ENCODE peak calls at places on chromosomes 13 and 19, in eight cellular contexts. One of them, this sample, is unnamed.

GRCh38 chr19:50718255-50719118 is 1.1 kb downstream of the SHANK1 start:
- DNase-seq in LHCN-M2: no peak
- DNase-seq in germinal center: no peak
- DNase-seq in kidney: no peak
- DNase-seq in stimulated activated CD4-positive, alpha-beta T cell treated with anti-CD3 and anti-CD28 coated beads, Interleukin-15, amount 100 ng/mL, for 24 hours: no peak
- DNase-seq in tibial nerve: no peak
- DNase-seq in activated T-helper 1 cell treated with anti-CD3 and anti-CD28 coated beads, Interleukin-12 subunit alpha, Interleukin-12 subunit beta, Interleukin-2, Interleukin-4 antibody, amounts not matched to agents 30 ng/mL and 10 ng/mL and 1 ng/mL, durations not matched to agents 14 hours and 24 hours and 36 hours: no peak
- DNase-seq in NCI-H524: no peak
- DNase-seq in this sample: peak; percentile 55

GRCh38 chr19:52735734-52736133 is 890 bp upstream of the ZNF611 start:
- DNase-seq in tibial nerve: peak; percentile 44
- DNase-seq in LHCN-M2: peak; percentile 2
- DNase-seq in activated T-helper 1 cell treated with anti-CD3 and anti-CD28 coated beads, Interleukin-12 subunit alpha, Interleukin-12 subunit beta, Interleukin-2, Interleukin-4 antibody, amounts not matched to agents 30 ng/mL and 10 ng/mL and 1 ng/mL, durations not matched to agents 14 hours and 24 hours and 36 hours: no peak
- DNase-seq in kidney: peak; percentile 95
- DNase-seq in NCI-H524: no peak
- DNase-seq in stimulated activated CD4-positive, alpha-beta T cell treated with anti-CD3 and anti-CD28 coated beads, Interleukin-15, amount 100 ng/mL, for 24 hours: peak; percentile 23
- DNase-seq in germinal center: no peak
- DNase-seq in this sample: no peak

GRCh38 chr13:82248713-82249112 is 1633.6 kb downstream of the SLITRK1 start:
- DNase-seq in kidney: no peak
- DNase-seq in LHCN-M2: no peak
- DNase-seq in stimulated activated CD4-positive, alpha-beta T cell treated with anti-CD3 and anti-CD28 coated beads, Interleukin-15, amount 100 ng/mL, for 24 hours: no peak
- DNase-seq in tibial nerve: no peak
- DNase-seq in NCI-H524: no peak
- DNase-seq in germinal center: no peak
- DNase-seq in activated T-helper 1 cell treated with anti-CD3 and anti-CD28 coated beads, Interleukin-12 subunit alpha, Interleukin-12 subunit beta, Interleukin-2, Interleukin-4 antibody, amounts not matched to agents 30 ng/mL and 10 ng/mL and 1 ng/mL, durations not matched to agents 14 hours and 24 hours and 36 hours: no peak
- DNase-seq in this sample: no peak

GRCh38 chr19:31274266-31274963 is 74.8 kb downstream of the TSHZ3 start:
- DNase-seq in NCI-H524: no peak
- DNase-seq in LHCN-M2: no peak
- DNase-seq in stimulated activated CD4-positive, alpha-beta T cell treated with anti-CD3 and anti-CD28 coated beads, Interleukin-15, amount 100 ng/mL, for 24 hours: no peak
- DNase-seq in tibial nerve: no peak
- DNase-seq in activated T-helper 1 cell treated with anti-CD3 and anti-CD28 coated beads, Interleukin-12 subunit alpha, Interleukin-12 subunit beta, Interleukin-2, Interleukin-4 antibody, amounts not matched to agents 30 ng/mL and 10 ng/mL and 1 ng/mL, durations not matched to agents 14 hours and 24 hours and 36 hours: no peak
- DNase-seq in kidney: no peak
- DNase-seq in germinal center: no peak
- DNase-seq in this sample: peak; percentile 4

GRCh38 chr19:11551603-11552235 is 7.3 kb downstream of the ELOF1 start:
- DNase-seq in kidney: peak; percentile 81
- DNase-seq in tibial nerve: no peak
- DNase-seq in LHCN-M2: no peak
- DNase-seq in germinal center: no peak
- DNase-seq in activated T-helper 1 cell treated with anti-CD3 and anti-CD28 coated beads, Interleukin-12 subunit alpha, Interleukin-12 subunit beta, Interleukin-2, Interleukin-4 antibody, amounts not matched to agents 30 ng/mL and 10 ng/mL and 1 ng/mL, durations not matched to agents 14 hours and 24 hours and 36 hours: no peak
- DNase-seq in stimulated activated CD4-positive, alpha-beta T cell treated with anti-CD3 and anti-CD28 coated beads, Interleukin-15, amount 100 ng/mL, for 24 hours: no peak
- DNase-seq in NCI-H524: no peak
- DNase-seq in this sample: no peak

GRCh38 chr19:15101479-15102082 is 5.6 kb upstream of the SYDE1 start:
- DNase-seq in activated T-helper 1 cell treated with anti-CD3 and anti-CD28 coated beads, Interleukin-12 subunit alpha, Interleukin-12 subunit beta, Interleukin-2, Interleukin-4 antibody, amounts not matched to agents 30 ng/mL and 10 ng/mL and 1 ng/mL, durations not matched to agents 14 hours and 24 hours and 36 hours: peak; percentile 29
- DNase-seq in LHCN-M2: peak; percentile 49
- DNase-seq in kidney: no peak
- DNase-seq in stimulated activated CD4-positive, alpha-beta T cell treated with anti-CD3 and anti-CD28 coated beads, Interleukin-15, amount 100 ng/mL, for 24 hours: peak; percentile 69
- DNase-seq in germinal center: peak; percentile 37
- DNase-seq in tibial nerve: peak; percentile 35
- DNase-seq in NCI-H524: no peak
- DNase-seq in this sample: no peak

GRCh38 chr19:3838661-3839060 is 30.2 kb downstream of the ZFR2 start:
- DNase-seq in activated T-helper 1 cell treated with anti-CD3 and anti-CD28 coated beads, Interleukin-12 subunit alpha, Interleukin-12 subunit beta, Interleukin-2, Interleukin-4 antibody, amounts not matched to agents 30 ng/mL and 10 ng/mL and 1 ng/mL, durations not matched to agents 14 hours and 24 hours and 36 hours: no peak
- DNase-seq in germinal center: no peak
- DNase-seq in kidney: no peak
- DNase-seq in LHCN-M2: peak; percentile 23
- DNase-seq in NCI-H524: no peak
- DNase-seq in tibial nerve: no peak
- DNase-seq in stimulated activated CD4-positive, alpha-beta T cell treated with anti-CD3 and anti-CD28 coated beads, Interleukin-15, amount 100 ng/mL, for 24 hours: no peak
- DNase-seq in this sample: no peak

GRCh38 chr13:112653821-112654220 is 36.0 kb upstream of the ATP11A start:
- DNase-seq in activated T-helper 1 cell treated with anti-CD3 and anti-CD28 coated beads, Interleukin-12 subunit alpha, Interleukin-12 subunit beta, Interleukin-2, Interleukin-4 antibody, amounts not matched to agents 30 ng/mL and 10 ng/mL and 1 ng/mL, durations not matched to agents 14 hours and 24 hours and 36 hours: no peak
- DNase-seq in NCI-H524: no peak
- DNase-seq in stimulated activated CD4-positive, alpha-beta T cell treated with anti-CD3 and anti-CD28 coated beads, Interleukin-15, amount 100 ng/mL, for 24 hours: no peak
- DNase-seq in LHCN-M2: no peak
- DNase-seq in kidney: no peak
- DNase-seq in germinal center: no peak
- DNase-seq in tibial nerve: no peak
- DNase-seq in this sample: no peak

GRCh38 chr19:58325623-58326022 is 1.2 kb upstream of the ZSCAN22 start:
- DNase-seq in stimulated activated CD4-positive, alpha-beta T cell treated with anti-CD3 and anti-CD28 coated beads, Interleukin-15, amount 100 ng/mL, for 24 hours: peak; percentile 27
- DNase-seq in NCI-H524: no peak
- DNase-seq in germinal center: no peak
- DNase-seq in activated T-helper 1 cell treated with anti-CD3 and anti-CD28 coated beads, Interleukin-12 subunit alpha, Interleukin-12 subunit beta, Interleukin-2, Interleukin-4 antibody, amounts not matched to agents 30 ng/mL and 10 ng/mL and 1 ng/mL, durations not matched to agents 14 hours and 24 hours and 36 hours: no peak
- DNase-seq in LHCN-M2: peak; percentile 34
- DNase-seq in tibial nerve: no peak
- DNase-seq in kidney: no peak
- DNase-seq in this sample: no peak

GRCh38 chr19:281992-282391 is 9.2 kb downstream of the PLPP2 start:
- DNase-seq in stimulated activated CD4-positive, alpha-beta T cell treated with anti-CD3 and anti-CD28 coated beads, Interleukin-15, amount 100 ng/mL, for 24 hours: no peak
- DNase-seq in germinal center: no peak
- DNase-seq in tibial nerve: no peak
- DNase-seq in activated T-helper 1 cell treated with anti-CD3 and anti-CD28 coated beads, Interleukin-12 subunit alpha, Interleukin-12 subunit beta, Interleukin-2, Interleukin-4 antibody, amounts not matched to agents 30 ng/mL and 10 ng/mL and 1 ng/mL, durations not matched to agents 14 hours and 24 hours and 36 hours: no peak
- DNase-seq in kidney: no peak
- DNase-seq in LHCN-M2: no peak
- DNase-seq in NCI-H524: no peak
- DNase-seq in this sample: no peak

GRCh38 chr19:7934766-7935165 is 8.7 kb downstream of the TIMM44 start:
- DNase-seq in stimulated activated CD4-positive, alpha-beta T cell treated with anti-CD3 and anti-CD28 coated beads, Interleukin-15, amount 100 ng/mL, for 24 hours: no peak
- DNase-seq in activated T-helper 1 cell treated with anti-CD3 and anti-CD28 coated beads, Interleukin-12 subunit alpha, Interleukin-12 subunit beta, Interleukin-2, Interleukin-4 antibody, amounts not matched to agents 30 ng/mL and 10 ng/mL and 1 ng/mL, durations not matched to agents 14 hours and 24 hours and 36 hours: no peak
- DNase-seq in kidney: peak; percentile 66
- DNase-seq in germinal center: no peak
- DNase-seq in tibial nerve: no peak
- DNase-seq in NCI-H524: no peak
- DNase-seq in LHCN-M2: no peak
- DNase-seq in this sample: no peak

GRCh38 chr13:23453132-23453531 is 19.6 kb upstream of the SACS start:
- DNase-seq in tibial nerve: no peak
- DNase-seq in kidney: no peak
- DNase-seq in germinal center: no peak
- DNase-seq in stimulated activated CD4-positive, alpha-beta T cell treated with anti-CD3 and anti-CD28 coated beads, Interleukin-15, amount 100 ng/mL, for 24 hours: no peak
- DNase-seq in LHCN-M2: no peak
- DNase-seq in NCI-H524: no peak
- DNase-seq in activated T-helper 1 cell treated with anti-CD3 and anti-CD28 coated beads, Interleukin-12 subunit alpha, Interleukin-12 subunit beta, Interleukin-2, Interleukin-4 antibody, amounts not matched to agents 30 ng/mL and 10 ng/mL and 1 ng/mL, durations not matched to agents 14 hours and 24 hours and 36 hours: no peak
- DNase-seq in this sample: no peak

GRCh38 chr13:26476111-26476743 is 81.3 kb upstream of the WASF3 start:
- DNase-seq in NCI-H524: no peak
- DNase-seq in stimulated activated CD4-positive, alpha-beta T cell treated with anti-CD3 and anti-CD28 coated beads, Interleukin-15, amount 100 ng/mL, for 24 hours: peak; percentile 10
- DNase-seq in LHCN-M2: peak; percentile 49
- DNase-seq in activated T-helper 1 cell treated with anti-CD3 and anti-CD28 coated beads, Interleukin-12 subunit alpha, Interleukin-12 subunit beta, Interleukin-2, Interleukin-4 antibody, amounts not matched to agents 30 ng/mL and 10 ng/mL and 1 ng/mL, durations not matched to agents 14 hours and 24 hours and 36 hours: no peak
- DNase-seq in germinal center: no peak
- DNase-seq in kidney: peak; percentile 80
- DNase-seq in tibial nerve: peak; percentile 18
- DNase-seq in this sample: peak; percentile 53

GRCh38 chr13:98232456-98232855 is 55.4 kb upstream of the RNF113B start:
- DNase-seq in NCI-H524: no peak
- DNase-seq in activated T-helper 1 cell treated with anti-CD3 and anti-CD28 coated beads, Interleukin-12 subunit alpha, Interleukin-12 subunit beta, Interleukin-2, Interleukin-4 antibody, amounts not matched to agents 30 ng/mL and 10 ng/mL and 1 ng/mL, durations not matched to agents 14 hours and 24 hours and 36 hours: no peak
- DNase-seq in tibial nerve: no peak
- DNase-seq in LHCN-M2: no peak
- DNase-seq in kidney: no peak
- DNase-seq in germinal center: no peak
- DNase-seq in stimulated activated CD4-positive, alpha-beta T cell treated with anti-CD3 and anti-CD28 coated beads, Interleukin-15, amount 100 ng/mL, for 24 hours: no peak
- DNase-seq in this sample: no peak

GRCh38 chr13:73090116-73090811 is 31.5 kb downstream of the KLF5 start:
- DNase-seq in kidney: no peak
- DNase-seq in LHCN-M2: peak; percentile 65
- DNase-seq in stimulated activated CD4-positive, alpha-beta T cell treated with anti-CD3 and anti-CD28 coated beads, Interleukin-15, amount 100 ng/mL, for 24 hours: peak; percentile 12
- DNase-seq in activated T-helper 1 cell treated with anti-CD3 and anti-CD28 coated beads, Interleukin-12 subunit alpha, Interleukin-12 subunit beta, Interleukin-2, Interleukin-4 antibody, amounts not matched to agents 30 ng/mL and 10 ng/mL and 1 ng/mL, durations not matched to agents 14 hours and 24 hours and 36 hours: peak; percentile 2
- DNase-seq in tibial nerve: no peak
- DNase-seq in germinal center: no peak
- DNase-seq in NCI-H524: no peak
- DNase-seq in this sample: no peak

GRCh38 chr19:7926021-7926726 is at the start of gene CTXN1:
- DNase-seq in NCI-H524: peak; percentile 50
- DNase-seq in stimulated activated CD4-positive, alpha-beta T cell treated with anti-CD3 and anti-CD28 coated beads, Interleukin-15, amount 100 ng/mL, for 24 hours: peak; percentile 82
- DNase-seq in LHCN-M2: no peak
- DNase-seq in kidney: peak; percentile 90
- DNase-seq in activated T-helper 1 cell treated with anti-CD3 and anti-CD28 coated beads, Interleukin-12 subunit alpha, Interleukin-12 subunit beta, Interleukin-2, Interleukin-4 antibody, amounts not matched to agents 30 ng/mL and 10 ng/mL and 1 ng/mL, durations not matched to agents 14 hours and 24 hours and 36 hours: peak; percentile 70
- DNase-seq in germinal center: peak; percentile 87
- DNase-seq in tibial nerve: peak; percentile 64
- DNase-seq in this sample: peak; percentile 29

GRCh38 chr19:39494661-39495060 is 4.1 kb upstream of the DLL3 start:
- DNase-seq in NCI-H524: no peak
- DNase-seq in germinal center: no peak
- DNase-seq in kidney: no peak
- DNase-seq in tibial nerve: no peak
- DNase-seq in stimulated activated CD4-positive, alpha-beta T cell treated with anti-CD3 and anti-CD28 coated beads, Interleukin-15, amount 100 ng/mL, for 24 hours: no peak
- DNase-seq in activated T-helper 1 cell treated with anti-CD3 and anti-CD28 coated beads, Interleukin-12 subunit alpha, Interleukin-12 subunit beta, Interleukin-2, Interleukin-4 antibody, amounts not matched to agents 30 ng/mL and 10 ng/mL and 1 ng/mL, durations not matched to agents 14 hours and 24 hours and 36 hours: no peak
- DNase-seq in LHCN-M2: no peak
- DNase-seq in this sample: no peak

GRCh38 chr19:13082192-13083007 is 20.3 kb downstream of the LYL1 start:
- DNase-seq in kidney: no peak
- DNase-seq in germinal center: no peak
- DNase-seq in NCI-H524: peak; percentile 36
- DNase-seq in LHCN-M2: peak; percentile 21
- DNase-seq in tibial nerve: peak; percentile 46
- DNase-seq in activated T-helper 1 cell treated with anti-CD3 and anti-CD28 coated beads, Interleukin-12 subunit alpha, Interleukin-12 subunit beta, Interleukin-2, Interleukin-4 antibody, amounts not matched to agents 30 ng/mL and 10 ng/mL and 1 ng/mL, durations not matched to agents 14 hours and 24 hours and 36 hours: no peak
- DNase-seq in stimulated activated CD4-positive, alpha-beta T cell treated with anti-CD3 and anti-CD28 coated beads, Interleukin-15, amount 100 ng/mL, for 24 hours: no peak
- DNase-seq in this sample: peak; percentile 44

GRCh38 chr13:57784633-57785032 is 153.1 kb downstream of the PCDH17 start:
- DNase-seq in kidney: no peak
- DNase-seq in germinal center: no peak
- DNase-seq in stimulated activated CD4-positive, alpha-beta T cell treated with anti-CD3 and anti-CD28 coated beads, Interleukin-15, amount 100 ng/mL, for 24 hours: no peak
- DNase-seq in activated T-helper 1 cell treated with anti-CD3 and anti-CD28 coated beads, Interleukin-12 subunit alpha, Interleukin-12 subunit beta, Interleukin-2, Interleukin-4 antibody, amounts not matched to agents 30 ng/mL and 10 ng/mL and 1 ng/mL, durations not matched to agents 14 hours and 24 hours and 36 hours: no peak
- DNase-seq in LHCN-M2: no peak
- DNase-seq in tibial nerve: no peak
- DNase-seq in NCI-H524: no peak
- DNase-seq in this sample: no peak

GRCh38 chr19:42440357-42441046 is 2.2 kb downstream of the CXCL17 start:
- DNase-seq in kidney: peak; percentile 85
- DNase-seq in LHCN-M2: peak; percentile 57
- DNase-seq in NCI-H524: peak; percentile 21
- DNase-seq in activated T-helper 1 cell treated with anti-CD3 and anti-CD28 coated beads, Interleukin-12 subunit alpha, Interleukin-12 subunit beta, Interleukin-2, Interleukin-4 antibody, amounts not matched to agents 30 ng/mL and 10 ng/mL and 1 ng/mL, durations not matched to agents 14 hours and 24 hours and 36 hours: peak; percentile 68
- DNase-seq in tibial nerve: peak; percentile 68
- DNase-seq in germinal center: peak; percentile 78
- DNase-seq in stimulated activated CD4-positive, alpha-beta T cell treated with anti-CD3 and anti-CD28 coated beads, Interleukin-15, amount 100 ng/mL, for 24 hours: peak; percentile 88
- DNase-seq in this sample: no peak

GRCh38 chr19:3175761-3176714 is 2.5 kb upstream of the S1PR4 start:
- DNase-seq in LHCN-M2: peak; percentile 68
- DNase-seq in tibial nerve: peak; percentile 33
- DNase-seq in activated T-helper 1 cell treated with anti-CD3 and anti-CD28 coated beads, Interleukin-12 subunit alpha, Interleukin-12 subunit beta, Interleukin-2, Interleukin-4 antibody, amounts not matched to agents 30 ng/mL and 10 ng/mL and 1 ng/mL, durations not matched to agents 14 hours and 24 hours and 36 hours: no peak
- DNase-seq in germinal center: no peak
- DNase-seq in stimulated activated CD4-positive, alpha-beta T cell treated with anti-CD3 and anti-CD28 coated beads, Interleukin-15, amount 100 ng/mL, for 24 hours: no peak
- DNase-seq in NCI-H524: no peak
- DNase-seq in kidney: peak; percentile 83
- DNase-seq in this sample: no peak